ENCODE peak calls at places on chromosomes 7 and 10, in six cellular contexts. E is heart right ventricle, F is fibroblast of lung, T is neural progenitor cell, G is A673, N is Panc1. V is an unnamed sample.

GRCh38 chr10:80596391-80597257 is 58.9 kb downstream of the SH2D4B start:
- DNase-seq in T (peak), F (peak), E (no peak), N (peak), G (peak), V (no peak)

GRCh38 chr7:105153531-105153930 is 139.5 kb downstream of the KMT2E start:
- DNase-seq in F (no peak), N (no peak), G (no peak), E (no peak), T (no peak), V (no peak)

GRCh38 chr7:85851571-85852193 is 664.8 kb upstream of the SEMA3D start:
- DNase-seq in F (peak), T (peak), G (peak), N (no peak), E (no peak), V (no peak)

GRCh38 chr7:112985377-112985987 is 101.1 kb downstream of the GPR85 start:
- DNase-seq in G (peak), E (no peak), N (no peak), T (peak), F (peak), V (no peak)

GRCh38 chr10:131982185-131982756 is 548 bp upstream of the BNIP3 start:
- DNase-seq in T (no peak), G (no peak), F (no peak), N (no peak), E (no peak), V (no peak)

GRCh38 chr7:7335215-7335614 is 152.9 kb downstream of the C1GALT1 start:
- DNase-seq in G (no peak), F (no peak), E (no peak), N (no peak), T (no peak), V (no peak)

GRCh38 chr7:127322351-127322750 is 69.6 kb upstream of the GRM8 start:
- DNase-seq in N (no peak), E (no peak), F (no peak), T (no peak), G (no peak), V (no peak)

GRCh38 chr10:86113044-86113443 is 253.6 kb downstream of the GRID1 start:
- DNase-seq in E (no peak), F (no peak), T (no peak), N (no peak), G (no peak), V (no peak)

GRCh38 chr7:138833596-138833995 is 35.6 kb upstream of the ATP6V0A4 start:
- DNase-seq in N (no peak), G (no peak), T (no peak), E (no peak), F (no peak), V (no peak)

GRCh38 chr10:132109341-132110072 is 43.8 kb downstream of the JAKMIP3 start:
- DNase-seq in G (no peak), T (no peak), E (no peak), F (no peak), N (no peak), V (peak)

GRCh38 chr7:142881586-142882337 is 3.8 kb downstream of the TRPV6 start:
- DNase-seq in E (no peak), N (no peak), T (no peak), F (no peak), G (no peak), V (peak)

GRCh38 chr7:74544706-74545469 is 91.2 kb downstream of the GTF2IRD1 start:
- DNase-seq in G (peak), E (no peak), N (peak), T (peak), F (peak), V (no peak)

GRCh38 chr7:127807340-127807739 is 155.3 kb downstream of the SND1 start:
- DNase-seq in E (no peak), N (no peak), F (peak), G (no peak), T (no peak), V (no peak)

GRCh38 chr10:677038-677437 is 12.4 kb downstream of the DIP2C start:
- DNase-seq in T (no peak), G (no peak), N (no peak), F (peak), E (no peak), V (no peak)

GRCh38 chr10:100637785-100638184 is 102.0 kb downstream of the HIF1AN start:
- DNase-seq in N (no peak), T (peak), F (no peak), G (no peak), E (no peak), V (no peak)

GRCh38 chr7:116540743-116541142 is 15.9 kb downstream of the CAV1 start:
- DNase-seq in E (no peak), F (peak), N (no peak), T (no peak), G (no peak), V (no peak)

GRCh38 chr7:39493929-39494328 is 72.3 kb upstream of the YAE1 start:
- DNase-seq in N (no peak), E (no peak), F (no peak), T (no peak), G (no peak), V (no peak)

GRCh38 chr10:106577266-106577665 is 587.2 kb downstream of the SORCS1 start:
- DNase-seq in G (peak), F (peak), E (no peak), N (peak), T (peak), V (no peak)

GRCh38 chr7:40306025-40306424 is 171.2 kb downstream of the SUGCT start:
- DNase-seq in T (no peak), E (no peak), G (no peak), F (peak), N (no peak), V (no peak)

GRCh38 chr10:35409094-35409582 is 72.8 kb downstream of the CCNY start:
- DNase-seq in G (peak), T (no peak), N (no peak), E (no peak), F (peak), V (no peak)

GRCh38 chr10:11626071-11626470 is 14.6 kb upstream of the USP6NL start:
- DNase-seq in F (no peak), T (no peak), E (no peak), G (no peak), N (no peak), V (no peak)

GRCh38 chr7:155791836-155792235 is 20.4 kb downstream of the SHH start:
- DNase-seq in E (no peak), N (no peak), G (peak), T (no peak), F (no peak), V (no peak)

GRCh38 chr7:143263266-143264195 is at the start of gene GSTK1:
- DNase-seq in T (peak), E (peak), F (peak), N (no peak), G (peak), V (peak)

GRCh38 chr7:2040893-2041270 is 191.9 kb downstream of the MAD1L1 start:
- DNase-seq in G (peak), F (no peak), T (no peak), N (no peak), E (no peak), V (peak)

GRCh38 chr10:87066178-87066577 is 28.5 kb downstream of the GLUD1 start:
- DNase-seq in N (no peak), T (no peak), G (no peak), F (no peak), E (no peak), V (no peak)

GRCh38 chr7:27215356-27215755 is 15.5 kb upstream of the HOXA13 start:
- DNase-seq in T (no peak), E (no peak), F (no peak), G (no peak), N (no peak), V (no peak)

GRCh38 chr10:70967591-70968588 is 79.5 kb upstream of the PCBD1 start:
- DNase-seq in G (no peak), T (peak), F (peak), N (no peak), E (no peak), V (no peak)

GRCh38 chr10:60466267-60467201 is 76.9 kb upstream of the ANK3 start:
- DNase-seq in G (peak), E (no peak), F (peak), T (no peak), N (peak), V (no peak)

GRCh38 chr10:11931038-11931437 is 107.9 kb downstream of the PROSER2 start:
- DNase-seq in N (no peak), E (no peak), F (no peak), G (no peak), T (no peak), V (no peak)

GRCh38 chr10:31770307-31770902 is 158.2 kb downstream of the ARHGAP12 start:
- DNase-seq in E (peak), G (peak), N (no peak), F (no peak), T (peak), V (peak)

GRCh38 chr10:132064082-132064755 is 1.5 kb upstream of the JAKMIP3 start:
- DNase-seq in E (no peak), N (no peak), F (no peak), T (no peak), G (no peak), V (no peak)

GRCh38 chr7:47503283-47503682 is 78.6 kb downstream of the TNS3 start:
- DNase-seq in F (peak), G (no peak), E (no peak), T (no peak), N (no peak), V (no peak)

GRCh38 chr10:65319493-65319892 is 1606.3 kb upstream of the LRRTM3 start:
- DNase-seq in F (no peak), E (no peak), T (no peak), N (no peak), G (no peak), V (no peak)

GRCh38 chr7:12211054-12212050 is at the start of gene TMEM106B:
- DNase-seq in T (peak), N (peak), G (peak), E (peak), F (peak), V (peak)
- TF ChIP-seq CTCF in T (peak), N (peak), G (peak), E (no peak), F (no peak), V (no peak)

GRCh38 chr10:69088471-69088769 is 517 bp downstream of the SRGN start:
- DNase-seq in F (no peak), G (no peak), E (no peak), N (no peak), T (no peak), V (no peak)
- H3K4me3 ChIP-seq in F (peak), G (no peak), E (peak), N (peak), T (no peak), V (peak)

GRCh38 chr7:100472854-100473499 is 6.0 kb downstream of the TSC22D4 start:
- DNase-seq in F (peak), E (peak), T (no peak), G (peak), N (no peak), V (peak)
- H3K27ac ChIP-seq in F (peak), E (peak), T (no peak), G (peak), N (peak), V (peak)

GRCh38 chr10:96043895-96044580 is 655 bp downstream of the CCNJ start:
- DNase-seq in E (peak), G (peak), T (peak), N (no peak), F (peak), V (peak)

GRCh38 chr10:96044686-96045085 is 1.3 kb downstream of the CCNJ start:
- DNase-seq in N (no peak), F (peak), E (no peak), T (peak), G (peak), V (no peak)

GRCh38 chr10:96046546-96046945 is 3.2 kb downstream of the CCNJ start:
- DNase-seq in T (no peak), E (no peak), N (no peak), F (no peak), G (no peak), V (no peak)

GRCh38 chr10:96041146-96041545 is 2.2 kb upstream of the CCNJ start:
- DNase-seq in T (no peak), F (no peak), G (no peak), E (no peak), N (no peak), V (no peak)

DNA sequence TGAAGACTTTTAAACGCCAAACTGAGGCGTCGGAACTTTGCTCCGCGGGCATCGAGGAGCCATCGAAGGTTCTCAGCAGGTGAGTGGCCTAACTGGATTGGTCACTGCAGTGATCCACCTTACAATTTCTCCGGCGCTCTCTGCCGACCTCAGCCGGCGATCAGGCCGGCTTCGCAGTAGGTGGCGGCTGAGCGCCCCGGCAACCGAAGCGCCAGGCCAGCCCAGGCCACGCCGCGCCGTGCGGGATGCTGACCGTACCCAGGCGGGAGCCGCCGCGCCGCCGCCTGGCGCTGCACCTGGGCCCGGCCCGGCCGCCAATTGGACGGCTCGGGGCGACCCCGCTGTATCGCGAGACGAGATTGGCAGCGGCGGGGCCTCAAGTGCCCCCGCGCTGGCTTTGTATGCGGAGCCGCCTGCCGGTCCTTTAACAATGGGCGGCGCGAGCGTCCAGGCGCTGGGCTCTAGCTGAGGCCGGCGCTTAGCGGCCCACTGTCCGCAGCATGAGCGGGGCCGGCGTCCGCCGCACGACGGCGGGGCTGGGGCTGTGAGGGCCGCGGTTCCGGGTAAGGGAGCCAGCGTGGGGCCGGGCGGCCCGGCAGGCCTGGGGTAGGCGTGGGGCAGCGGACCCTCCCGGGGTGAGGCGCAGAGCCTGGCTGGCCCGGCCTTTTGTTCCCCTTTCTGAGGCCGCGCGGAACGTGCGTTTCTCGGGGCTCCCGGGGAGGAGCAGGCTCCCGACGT is at the start of gene CCNJ:
- DNase-seq in T (peak), N (no peak), F (peak), G (peak), E (peak), V (peak)
- TF ChIP-seq CTCF in T (no peak), N (peak), F (peak), G (no peak), E (peak), V (peak)

GRCh38 chr7:100000239-100000638 is 15.2 kb upstream of the ZKSCAN1 start:
- DNase-seq in E (no peak), N (no peak), T (no peak), G (no peak), F (no peak), V (peak)
- H3K4me3 ChIP-seq in E (no peak), N (no peak), T (no peak), G (no peak), F (no peak), V (no peak)

V was measured in tibial artery.